ENCODE peak calls at places on chromosomes 6 and 20, in six cellular contexts. K is adrenal gland, T is progenitor cell of endocrine pancreas, X is B cell, W is esophagus squamous epithelium, P is uterus. Q is an unnamed sample.

GRCh38 chr6:105174512-105174911 is 5.3 kb downstream of the POPDC3 start:
- DNase-seq in K (no peak), T (no peak), X (no peak), W (no peak), P (no peak), Q (no peak)

GRCh38 chr20:40776702-40777457 is 87.8 kb upstream of the MAFB start:
- DNase-seq in K (no peak), T (no peak), X (no peak), W (no peak), P (no peak), Q (peak)

GRCh38 chr6:57064809-57065208 is 18.3 kb downstream of the KIAA1586 start:
- DNase-seq in K (no peak), T (no peak), X (no peak), W (no peak), P (no peak), Q (no peak)

GRCh38 chr20:36467076-36467999 is 74.0 kb upstream of the MYL9 start:
- DNase-seq in K (no peak), T (no peak), X (peak), W (no peak), P (peak), Q (no peak)

GRCh38 chr20:62409935-62410741 is 3.1 kb upstream of the CABLES2 start:
- DNase-seq in K (peak), T (peak), X (peak), W (no peak), P (peak), Q (peak)

GRCh38 chr6:80382796-80383195 is 276.3 kb downstream of the BCKDHB start:
- DNase-seq in K (no peak), T (no peak), X (no peak), W (no peak), P (no peak), Q (no peak)

GRCh38 chr20:53034899-53035298 is 62.7 kb downstream of the TSHZ2 start:
- DNase-seq in K (no peak), T (no peak), X (no peak), W (no peak), P (no peak), Q (no peak)

GRCh38 chr6:168342626-168343025 is 23.0 kb upstream of the DACT2 start:
- DNase-seq in K (no peak), T (no peak), X (no peak), W (no peak), P (no peak), Q (no peak)

GRCh38 chr6:144582939-144583613 is 297.9 kb downstream of the UTRN start:
- DNase-seq in K (peak), T (no peak), X (peak), W (no peak), P (no peak), Q (peak)

GRCh38 chr6:31712296-31712695 is 2.9 kb upstream of the LY6G6D start:
- DNase-seq in K (no peak), T (no peak), X (no peak), W (no peak), P (no peak), Q (no peak)
- TF ChIP-seq CTCF in K (no peak), T (no peak), X (peak), W (no peak), P (no peak), Q (no peak)

GRCh38 chr6:108005961-108006360 is 48.0 kb upstream of the SEC63 start:
- DNase-seq in K (no peak), T (no peak), X (no peak), W (no peak), P (no peak), Q (no peak)

GRCh38 chr6:108014040-108014439 is 56.0 kb upstream of the SEC63 start:
- DNase-seq in K (no peak), T (no peak), X (no peak), W (no peak), P (no peak), Q (no peak)

GRCh38 chr6:108004861-108005260 is 46.9 kb upstream of the SEC63 start:
- DNase-seq in K (no peak), T (no peak), X (no peak), W (no peak), P (no peak), Q (no peak)

GRCh38 chr6:108009894-108010293 is 51.9 kb upstream of the SEC63 start:
- DNase-seq in K (no peak), T (no peak), X (no peak), W (no peak), P (no peak), Q (no peak)

DNA sequence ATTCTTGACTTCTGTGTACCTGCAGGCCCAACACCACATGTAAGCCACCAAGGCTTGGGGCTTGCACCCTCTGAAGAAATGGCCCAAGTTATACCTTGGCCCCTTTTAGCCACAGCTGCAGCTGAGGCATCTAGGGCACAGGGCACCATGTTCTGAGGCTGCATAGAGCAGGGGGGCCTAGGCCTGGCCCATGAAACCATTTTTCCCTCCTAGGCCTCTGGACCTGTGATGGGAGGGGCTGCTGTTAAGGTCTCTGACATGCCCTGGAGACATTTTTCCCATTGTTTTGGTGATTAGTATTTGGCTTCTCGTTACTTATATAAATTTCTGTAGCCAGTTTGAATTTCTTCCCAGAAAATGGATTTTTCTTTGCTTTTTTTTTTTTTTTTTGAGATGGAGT is 50.4 kb upstream of the SEC63 start:
- DNase-seq in K (no peak), T (no peak), X (no peak), W (no peak), P (no peak), Q (no peak)
- TF ChIP-seq CTCF in K (no peak), T (no peak), X (no peak), W (no peak), P (no peak), Q (no peak)

GRCh38 chr20:51042657-51043247 is 19.8 kb upstream of the KCNG1 start:
- DNase-seq in K (no peak), T (no peak), X (no peak), W (no peak), P (no peak), Q (no peak)
- TF ChIP-seq CTCF in K (no peak), T (peak), X (no peak), W (no peak), P (no peak), Q (peak)

GRCh38 chr20:50797142-50797541 is 2.3 kb downstream of the BCAS4 start:
- DNase-seq in K (no peak), T (no peak), X (no peak), W (no peak), P (no peak), Q (no peak)

GRCh38 chr20:50794846-50795634 is at the start of gene BCAS4:
- DNase-seq in K (peak), T (peak), X (peak), W (no peak), P (peak), Q (peak)

GRCh38 chr20:50792708-50793574 is 1.9 kb upstream of the BCAS4 start:
- DNase-seq in K (no peak), T (no peak), X (no peak), W (no peak), P (no peak), Q (no peak)

GRCh38 chr20:50790651-50791277 is 4.1 kb upstream of the BCAS4 start:
- DNase-seq in K (peak), T (peak), X (peak), W (peak), P (peak), Q (peak)

DNA sequence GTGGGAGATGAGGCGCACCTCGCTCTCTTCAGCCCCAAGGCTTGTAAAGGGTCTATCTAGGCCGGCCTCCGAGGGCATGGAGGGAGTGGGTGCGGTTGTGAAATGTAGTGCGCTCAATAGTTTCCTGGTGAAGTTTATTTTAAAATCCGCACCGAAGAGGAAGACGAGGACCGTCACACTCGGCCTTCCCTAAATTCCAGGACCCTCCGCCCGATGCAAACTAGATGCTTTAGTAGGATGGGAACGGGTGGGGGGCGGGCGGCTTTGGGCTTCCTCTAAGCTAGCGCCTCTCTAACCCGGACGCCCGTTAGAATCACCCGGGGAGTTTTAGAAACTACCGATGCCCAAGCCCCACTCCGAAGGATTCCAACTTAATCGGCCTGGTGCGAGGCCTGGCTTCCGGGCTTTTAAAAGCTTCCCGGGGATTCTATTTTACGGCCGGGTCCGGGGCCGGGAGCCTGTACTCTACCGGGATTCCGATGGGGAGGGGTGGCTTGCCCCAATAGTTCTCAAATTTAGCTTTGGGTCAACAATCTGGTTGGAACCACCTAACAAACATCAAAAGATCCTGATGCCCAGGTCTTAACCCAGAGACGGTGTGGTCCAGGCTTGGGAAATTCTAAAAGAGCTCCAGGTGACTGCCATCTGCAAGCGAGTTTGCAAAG is 548 bp upstream of the BCAS4 start:
- DNase-seq in K (peak), T (peak), X (no peak), W (no peak), P (peak), Q (no peak)
- TF ChIP-seq CTCF in K (no peak), T (no peak), X (no peak), W (no peak), P (no peak), Q (no peak)

DNA sequence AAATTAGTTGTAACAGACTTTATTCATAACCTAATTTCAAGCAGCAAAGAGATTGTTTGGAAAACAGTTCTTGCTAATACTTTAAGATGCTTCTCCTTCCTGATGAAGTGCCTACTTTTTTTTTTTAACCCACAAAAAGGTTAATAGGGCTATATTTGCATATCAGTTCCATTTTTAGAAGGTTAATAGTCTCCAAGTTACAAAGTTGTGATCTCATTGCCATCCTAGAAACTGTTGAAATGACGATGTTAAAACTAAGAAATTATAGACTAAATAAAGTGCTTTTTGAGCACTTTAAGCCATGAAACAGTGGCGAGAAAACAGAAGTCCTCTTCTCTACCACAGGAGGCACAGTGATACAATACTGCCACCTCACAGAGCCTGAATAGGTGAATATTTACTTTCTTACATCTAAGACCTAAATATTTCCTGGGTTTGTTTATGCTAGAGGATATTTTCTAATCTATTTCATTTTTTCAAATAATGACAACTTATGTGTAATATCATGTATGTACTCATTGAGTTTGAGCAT is 5.3 kb downstream of the RNF144B start:
- DNase-seq in K (no peak), T (no peak), X (no peak), W (no peak), P (no peak), Q (no peak)
- TF ChIP-seq CTCF in K (no peak), T (no peak), X (no peak), W (no peak), P (no peak), Q (no peak)

Q was measured in glutamatergic neuron.